ENCODE peak calls at places on chromosomes 13 and 19, in five cellular contexts. S is MM.1S; K is CD8-positive, alpha-beta T cell; U is Caco-2; L is heart right ventricle. N is an unnamed sample. For H3K4me1, the result is how much of the 10 kb centered on the place peaks cover.

GRCh38 chr13:43021926-43022670 is 1.3 kb upstream of the DNAJC15 start:
- DNase-seq in S (no peak), K (no peak), U (no peak), L (no peak), N (no peak)

GRCh38 chr19:50803633-50804419 is 13.6 kb downstream of the ACP4 start:
- DNase-seq in S (peak), K (no peak), U (no peak), L (no peak), N (peak)

GRCh38 chr13:103694033-103694432 is 627.8 kb upstream of the SLC10A2 start:
- DNase-seq in S (peak), K (no peak), U (no peak), L (no peak), N (no peak)

GRCh38 chr19:55590621-55591020 is 8.7 kb downstream of the FIZ1 start:
- DNase-seq in S (no peak), K (no peak), U (no peak), L (no peak), N (peak)

GRCh38 chr13:101489635-101490034 is 37.2 kb downstream of the ITGBL1 start:
- DNase-seq in S (no peak), K (no peak), U (no peak), L (no peak), N (no peak)

GRCh38 chr19:10419200-10419645 is 1.1 kb upstream of the PDE4A start:
- DNase-seq in S (no peak), K (peak), U (no peak), L (no peak), N (no peak)

GRCh38 chr19:35347171-35347929 is at the start of gene FFAR1:
- DNase-seq in S (no peak), K (peak), U (peak), L (no peak), N (no peak)

GRCh38 chr19:30682576-30683536 is 310.7 kb downstream of the ZNF536 start:
- DNase-seq in S (peak), K (peak), U (peak), L (peak), N (peak)

GRCh38 chr19:19387108-19387507 is 18.4 kb upstream of the GATAD2A start:
- DNase-seq in S (no peak), K (no peak), U (no peak), L (no peak), N (no peak)
- H3K4me3 ChIP-seq in S (peak), K (peak), U (peak), L (peak), N (peak)

GRCh38 chr19:46196410-46197124 is 33.0 kb upstream of the IGFL1 start:
- DNase-seq in S (no peak), K (no peak), U (no peak), L (no peak), N (no peak)
- H3K4me1 ChIP-seq in S (under half), K (under half), U (under half), L (under half), N (under half)

GRCh38 chr13:44433863-44434262 is 60.2 kb downstream of the SERP2 start:
- DNase-seq in S (no peak), K (no peak), U (no peak), L (no peak), N (no peak)
- H3K4me3 ChIP-seq in S (no peak), K (no peak), U (no peak), L (peak), N (no peak)

DNA sequence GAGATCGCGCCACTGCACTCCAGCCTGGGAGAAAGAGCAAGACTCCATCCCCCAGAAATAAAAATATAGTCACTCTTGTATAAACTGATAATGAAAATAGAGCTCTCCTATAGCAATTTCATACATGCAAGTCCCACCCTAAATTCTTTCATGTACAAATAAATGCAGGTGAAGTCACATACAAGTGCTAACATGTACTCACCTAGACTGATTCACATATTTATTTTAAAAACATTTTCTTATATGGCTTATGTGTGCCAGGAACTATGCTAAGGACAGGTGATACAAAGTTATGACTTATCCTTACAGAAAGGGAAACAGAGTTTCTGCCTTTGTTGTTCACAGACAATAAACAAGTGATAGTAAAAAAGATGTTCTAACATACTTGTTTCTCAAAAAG is 32.0 kb downstream of the USP12 start:
- DNase-seq in S (no peak), K (no peak), U (no peak), L (no peak), N (no peak)
- H3K4me1 ChIP-seq in S (under half), K (under half), U (under half), L (under half), N (under half)

GRCh38 chr19:45405435-45406164 is 731 bp upstream of the PPP1R13L start:
- DNase-seq in S (peak), K (peak), U (peak), L (peak), N (peak)

GRCh38 chr19:45402469-45403070 is 2.3 kb downstream of the PPP1R13L start:
- DNase-seq in S (no peak), K (peak), U (no peak), L (no peak), N (peak)

GRCh38 chr19:45403272-45403671 is 1.6 kb downstream of the PPP1R13L start:
- DNase-seq in S (no peak), K (no peak), U (no peak), L (no peak), N (no peak)

GRCh38 chr19:45404557-45405434 is at the start of gene PPP1R13L:
- DNase-seq in S (peak), K (peak), U (peak), L (peak), N (peak)

GRCh38 chr19:45403781-45404556 is 900 bp downstream of the PPP1R13L start:
- DNase-seq in S (peak), K (peak), U (peak), L (peak), N (peak)
- H3K4me3 ChIP-seq in S (peak), K (peak), U (peak), L (peak), N (peak)

GRCh38 chr13:98524391-98524790 is 52.5 kb downstream of the STK24 start:
- DNase-seq in S (no peak), K (no peak), U (no peak), L (no peak), N (no peak)
- H3K4me1 ChIP-seq in S (under half), K (half or more), U (under half), L (under half), N (under half)

GRCh38 chr13:87678353-87678752 is 7.2 kb downstream of the SLITRK5 start:
- DNase-seq in S (peak), K (no peak), U (no peak), L (no peak), N (no peak)
- H3K4me3 ChIP-seq in S (peak), K (peak), U (no peak), L (peak), N (no peak)

DNA sequence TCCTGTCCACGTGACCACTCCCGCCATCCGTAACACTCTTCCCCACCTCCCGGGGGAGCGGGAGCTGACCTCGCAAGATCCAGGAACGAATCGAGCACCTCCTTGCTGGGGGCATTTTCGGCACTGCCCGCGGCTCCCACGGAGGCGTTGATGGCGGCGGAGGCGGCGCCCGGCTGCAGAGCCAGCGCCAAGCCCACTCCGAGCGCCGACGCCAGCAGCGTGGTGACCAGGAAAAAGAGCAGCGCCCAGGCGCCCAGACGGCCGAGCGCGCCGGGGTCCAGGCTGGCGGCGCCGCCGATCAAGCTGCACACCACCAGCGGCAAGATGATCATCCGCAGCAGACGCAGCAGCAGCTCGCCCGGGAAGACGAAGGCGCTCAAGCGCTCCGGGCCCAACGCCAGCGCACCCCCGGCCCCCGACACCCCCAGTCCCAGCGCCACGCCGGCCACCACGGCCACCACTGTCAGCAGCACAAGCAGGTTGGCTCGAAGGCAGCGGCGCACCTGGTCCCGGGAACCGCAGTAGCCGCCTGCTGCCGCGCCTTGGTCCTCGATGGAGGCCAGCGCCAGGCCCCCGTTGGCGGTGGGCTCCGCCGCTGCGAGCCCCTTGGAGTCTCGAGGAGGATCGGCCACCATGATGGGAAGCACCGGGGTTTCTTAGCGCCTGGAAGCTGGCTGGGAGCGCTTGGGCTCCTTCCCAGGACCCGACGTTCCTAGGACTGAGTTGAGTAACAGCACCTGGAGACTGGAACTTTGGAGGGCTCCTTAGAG is 878 bp downstream of the SLC1A5 start:
- DNase-seq in S (peak), K (peak), U (peak), L (peak), N (peak)
- H3K4me1 ChIP-seq in S (under half), K (half or more), U (under half), L (under half), N (under half)

GRCh38 chr13:108980237-108980636 is 350.8 kb downstream of the MYO16 start:
- DNase-seq in S (no peak), K (no peak), U (no peak), L (no peak), N (no peak)
- H3K4me3 ChIP-seq in S (no peak), K (no peak), U (no peak), L (no peak), N (no peak)

GRCh38 chr19:5289060-5289990 is 51.3 kb downstream of the PTPRS start:
- DNase-seq in S (no peak), K (no peak), U (no peak), L (no peak), N (no peak)
- H3K4me1 ChIP-seq in S (under half), K (under half), U (under half), L (under half), N (under half)

N was measured in HAP-1.